ENCODE peak calls at places on chromosomes 4 and X, in four cellular contexts. One of them, this sample, is unnamed.
A peak's percentile ranks its signal among the peaks of the same experiment; 100 is the strongest.

GRCh38 chr4:81471361-81472248 is at the start of gene RASGEF1B:
- DNase-seq in PC-3: peak; percentile 74
- DNase-seq in IMR-90: peak; percentile 62
- DNase-seq in mesendoderm: peak; percentile 84
- DNase-seq in this sample: peak; percentile 83

GRCh38 chr4:137422666-137423065 is 109.6 kb downstream of the PCDH18 start:
- DNase-seq in PC-3: no peak
- DNase-seq in IMR-90: no peak
- DNase-seq in mesendoderm: no peak
- DNase-seq in this sample: no peak

GRCh38 chr4:89514811-89515210 is 207.2 kb upstream of the GPRIN3 start:
- DNase-seq in PC-3: no peak
- DNase-seq in IMR-90: no peak
- DNase-seq in mesendoderm: no peak
- DNase-seq in this sample: no peak

GRCh38 chr4:38925492-38926418 is 58.1 kb downstream of the FAM114A1 start:
- DNase-seq in PC-3: no peak
- DNase-seq in IMR-90: no peak
- DNase-seq in mesendoderm: no peak
- DNase-seq in this sample: no peak

GRCh38 chr4:37836838-37837413 is 10.4 kb downstream of the PGM2 start:
- DNase-seq in PC-3: no peak
- DNase-seq in IMR-90: no peak
- DNase-seq in mesendoderm: no peak
- DNase-seq in this sample: no peak

GRCh38 chr4:187128226-187128625 is 404.6 kb upstream of the FAT1 start:
- DNase-seq in PC-3: peak; percentile 40
- DNase-seq in IMR-90: peak; percentile 41
- DNase-seq in mesendoderm: peak; percentile 48
- DNase-seq in this sample: no peak

GRCh38 chr4:79900182-79900581 is 172.8 kb downstream of the ANTXR2 start:
- DNase-seq in PC-3: no peak
- DNase-seq in IMR-90: no peak
- DNase-seq in mesendoderm: no peak
- DNase-seq in this sample: no peak

GRCh38 chrX:28920554-28920953 is 333.3 kb downstream of the IL1RAPL1 start:
- DNase-seq in PC-3: peak; percentile 30
- DNase-seq in IMR-90: peak; percentile 8
- DNase-seq in mesendoderm: no peak
- DNase-seq in this sample: no peak

GRCh38 chr4:113539408-113539807 is 222.1 kb downstream of the CAMK2D start:
- DNase-seq in PC-3: peak; percentile 23
- DNase-seq in IMR-90: peak; percentile 91
- DNase-seq in mesendoderm: no peak
- DNase-seq in this sample: peak; percentile 50

GRCh38 chr4:177119693-177120092 is 190.0 kb upstream of the NEIL3 start:
- DNase-seq in PC-3: no peak
- DNase-seq in IMR-90: no peak
- DNase-seq in mesendoderm: no peak
- DNase-seq in this sample: no peak

GRCh38 chr4:36043901-36044300 is 200.4 kb downstream of the ARAP2 start:
- DNase-seq in PC-3: no peak
- DNase-seq in IMR-90: no peak
- DNase-seq in mesendoderm: no peak
- DNase-seq in this sample: no peak

GRCh38 chr4:107930821-107931774 is at the start of gene CYP2U1:
- DNase-seq in PC-3: peak; percentile 70
- DNase-seq in IMR-90: peak; percentile 67
- DNase-seq in mesendoderm: peak; percentile 92
- DNase-seq in this sample: peak; percentile 93

GRCh38 chrX:148310402-148311200 is 189.8 kb upstream of the AFF2 start:
- DNase-seq in PC-3: no peak
- DNase-seq in IMR-90: no peak
- DNase-seq in mesendoderm: no peak
- DNase-seq in this sample: no peak

GRCh38 chr4:26462874-26463273 is 27.4 kb downstream of the CCKAR start:
- DNase-seq in PC-3: no peak
- DNase-seq in IMR-90: peak; percentile 71
- DNase-seq in mesendoderm: no peak
- DNase-seq in this sample: no peak

GRCh38 chr4:154622598-154622997 is 10.1 kb upstream of the FGG start:
- DNase-seq in PC-3: peak; percentile 76
- DNase-seq in IMR-90: peak; percentile 48
- DNase-seq in mesendoderm: peak; percentile 61
- DNase-seq in this sample: peak; percentile 72

GRCh38 chrX:21691512-21692018 is 33.4 kb upstream of the KLHL34 start:
- DNase-seq in PC-3: peak; percentile 41
- DNase-seq in IMR-90: no peak
- DNase-seq in mesendoderm: peak; percentile 10
- DNase-seq in this sample: no peak

GRCh38 chr4:3404546-3404945 is 37.2 kb upstream of the HGFAC start:
- DNase-seq in PC-3: no peak
- DNase-seq in IMR-90: no peak
- DNase-seq in mesendoderm: no peak
- DNase-seq in this sample: no peak

GRCh38 chr4:161856711-161857326 is 307.0 kb downstream of the FSTL5 start:
- DNase-seq in PC-3: no peak
- DNase-seq in IMR-90: no peak
- DNase-seq in mesendoderm: no peak
- DNase-seq in this sample: peak; percentile 44

GRCh38 chrX:110188701-110189558 is 129.0 kb downstream of the AMMECR1 start:
- DNase-seq in PC-3: no peak
- DNase-seq in IMR-90: peak; percentile 30
- DNase-seq in mesendoderm: no peak
- DNase-seq in this sample: no peak

GRCh38 chr4:3285558-3286334 is 7.1 kb upstream of the RGS12 start:
- DNase-seq in PC-3: peak; percentile 46
- DNase-seq in IMR-90: peak; percentile 32
- DNase-seq in mesendoderm: peak; percentile 6
- DNase-seq in this sample: peak; percentile 87

GRCh38 chrX:109732319-109732779 is 708 bp downstream of the ACSL4 start:
- DNase-seq in PC-3: peak; percentile 56
- DNase-seq in IMR-90: peak; percentile 59
- DNase-seq in mesendoderm: peak; percentile 26
- DNase-seq in this sample: peak; percentile 58

GRCh38 chrX:22699591-22700091 is 300.1 kb upstream of the DDX53 start:
- DNase-seq in PC-3: peak; percentile 2
- DNase-seq in IMR-90: peak; percentile 90
- DNase-seq in mesendoderm: peak; percentile 18
- DNase-seq in this sample: peak; percentile 88

GRCh38 chrX:140933874-140934655 is 68.3 kb upstream of the SPANXB1 start:
- DNase-seq in PC-3: no peak
- DNase-seq in IMR-90: no peak
- DNase-seq in mesendoderm: no peak
- DNase-seq in this sample: no peak

GRCh38 chrX:119684916-119685224 is 8.1 kb downstream of the SEPTIN6 start:
- DNase-seq in PC-3: no peak
- DNase-seq in IMR-90: no peak
- DNase-seq in mesendoderm: no peak
- DNase-seq in this sample: peak; percentile 19
- H3K9ac ChIP-seq in PC-3: no peak overlapping the region
- H3K9ac ChIP-seq in IMR-90: no peak overlapping the region
- H3K9ac ChIP-seq in mesendoderm: no peak overlapping the region
- H3K9ac ChIP-seq in this sample: no peak overlapping the region

GRCh38 chr4:1168291-1169031 is 3.9 kb downstream of the SPON2 start:
- DNase-seq in PC-3: no peak
- DNase-seq in IMR-90: no peak
- DNase-seq in mesendoderm: no peak
- DNase-seq in this sample: no peak

GRCh38 chr4:1169691-1170096 is 2.7 kb downstream of the SPON2 start:
- DNase-seq in PC-3: no peak
- DNase-seq in IMR-90: no peak
- DNase-seq in mesendoderm: no peak
- DNase-seq in this sample: no peak

GRCh38 chr4:1166509-1167243 is 5.7 kb downstream of the SPON2 start:
- DNase-seq in PC-3: no peak
- DNase-seq in IMR-90: no peak
- DNase-seq in mesendoderm: no peak
- DNase-seq in this sample: no peak

GRCh38 chr4:1169171-1169671 is 3.2 kb downstream of the SPON2 start:
- DNase-seq in PC-3: no peak
- DNase-seq in IMR-90: no peak
- DNase-seq in mesendoderm: no peak
- DNase-seq in this sample: no peak

DNA sequence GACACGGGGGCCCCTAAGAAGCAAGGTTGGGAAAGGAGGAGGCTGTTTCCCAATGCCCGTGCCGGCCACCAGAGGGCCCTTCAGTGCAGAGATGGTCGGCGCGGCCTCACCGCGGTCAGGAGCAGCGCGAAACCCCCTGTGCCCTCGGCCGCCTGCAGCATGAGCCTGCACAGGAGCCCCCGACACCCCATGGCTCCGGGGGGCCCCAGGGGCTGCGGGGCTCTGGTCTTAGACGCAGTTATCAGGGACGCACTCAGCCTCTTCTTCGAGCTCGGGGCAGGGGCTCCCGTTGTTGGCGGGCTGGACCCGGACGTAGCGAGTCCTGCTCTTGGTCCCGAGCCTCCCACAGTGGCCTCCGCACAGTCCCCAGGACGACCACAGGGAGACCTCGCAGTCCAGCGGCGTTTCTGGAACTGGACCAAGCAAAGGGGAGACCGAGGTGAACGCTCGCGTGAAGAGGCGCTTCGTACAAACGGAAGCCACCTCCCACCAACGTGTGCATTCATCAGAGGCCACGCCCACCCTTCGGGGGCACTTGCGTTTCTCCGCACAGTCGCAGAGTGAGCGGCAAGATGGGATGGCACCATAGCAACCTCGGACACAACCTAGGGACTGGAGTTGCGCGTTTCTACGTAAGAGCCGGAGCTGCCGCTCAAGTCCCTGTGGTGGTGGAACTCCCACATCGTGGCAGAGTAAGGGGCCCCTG is 5.0 kb downstream of the SPON2 start:
- DNase-seq in PC-3: peak; percentile 79
- DNase-seq in IMR-90: peak; percentile 79
- DNase-seq in mesendoderm: peak; percentile 91
- DNase-seq in this sample: peak; percentile 92
- H3K36me3 ChIP-seq in PC-3: no peaks in the 10 kb centered on the region
- H3K36me3 ChIP-seq in IMR-90: peaks cover 22% of the 10 kb centered on the region
- H3K36me3 ChIP-seq in mesendoderm: no peaks in the 10 kb centered on the region
- H3K36me3 ChIP-seq in this sample: peaks cover 16% of the 10 kb centered on the region

GRCh38 chr4:16812041-16812440 is 86.4 kb downstream of the LDB2 start:
- DNase-seq in PC-3: no peak
- DNase-seq in IMR-90: no peak
- DNase-seq in mesendoderm: peak; percentile 90
- DNase-seq in this sample: no peak

GRCh38 chr4:16804581-16804980 is 93.9 kb downstream of the LDB2 start:
- DNase-seq in PC-3: no peak
- DNase-seq in IMR-90: no peak
- DNase-seq in mesendoderm: no peak
- DNase-seq in this sample: no peak

GRCh38 chr4:16809064-16809463 is 89.4 kb downstream of the LDB2 start:
- DNase-seq in PC-3: no peak
- DNase-seq in IMR-90: no peak
- DNase-seq in mesendoderm: no peak
- DNase-seq in this sample: no peak
- H3K4me1 ChIP-seq in PC-3: no peaks in the 10 kb centered on the region
- H3K4me1 ChIP-seq in IMR-90: no peaks in the 10 kb centered on the region
- H3K4me1 ChIP-seq in mesendoderm: no peaks in the 10 kb centered on the region
- H3K4me1 ChIP-seq in this sample: no peaks in the 10 kb centered on the region

GRCh38 chr4:5084911-5085475 is 33.7 kb downstream of the STK32B start:
- DNase-seq in PC-3: no peak
- DNase-seq in IMR-90: peak; percentile 15
- DNase-seq in mesendoderm: no peak
- DNase-seq in this sample: peak; percentile 46
- H3K9ac ChIP-seq in PC-3: no peak overlapping the region
- H3K9ac ChIP-seq in IMR-90: no peak overlapping the region
- H3K9ac ChIP-seq in mesendoderm: no peak overlapping the region
- H3K9ac ChIP-seq in this sample: no peak overlapping the region

GRCh38 chr4:128853741-128854140 is 44.2 kb downstream of the JADE1 start:
- DNase-seq in PC-3: no peak
- DNase-seq in IMR-90: peak; percentile 69
- DNase-seq in mesendoderm: peak; percentile 61
- DNase-seq in this sample: no peak

GRCh38 chr4:128855656-128856055 is 46.2 kb downstream of the JADE1 start:
- DNase-seq in PC-3: no peak
- DNase-seq in IMR-90: no peak
- DNase-seq in mesendoderm: no peak
- DNase-seq in this sample: no peak

GRCh38 chr4:128854433-128854832 is 44.9 kb downstream of the JADE1 start:
- DNase-seq in PC-3: no peak
- DNase-seq in IMR-90: peak; percentile 56
- DNase-seq in mesendoderm: no peak
- DNase-seq in this sample: peak; percentile 25

GRCh38 chr4:128858875-128859696 is 49.6 kb downstream of the JADE1 start:
- DNase-seq in PC-3: no peak
- DNase-seq in IMR-90: peak; percentile 91
- DNase-seq in mesendoderm: no peak
- DNase-seq in this sample: peak; percentile 42

DNA sequence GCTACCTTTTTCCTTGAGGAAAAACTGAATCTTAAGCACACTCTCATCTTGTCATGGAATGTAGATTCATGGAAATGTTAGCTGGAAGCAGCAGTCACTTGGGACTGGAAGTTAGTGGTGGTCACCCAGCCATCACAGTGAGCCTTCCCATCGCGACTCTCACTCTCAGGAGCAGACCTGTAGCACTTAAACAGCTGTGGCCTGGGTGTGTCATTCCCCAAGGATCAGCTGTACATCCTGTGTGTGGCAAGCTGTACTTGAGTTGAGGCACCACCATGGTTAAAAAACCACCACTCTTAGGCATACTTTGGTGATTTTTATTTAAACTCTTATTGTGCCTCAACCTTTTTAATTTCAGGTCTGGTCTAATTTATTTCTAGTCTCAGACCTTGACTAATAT is 46.7 kb downstream of the JADE1 start:
- DNase-seq in PC-3: no peak
- DNase-seq in IMR-90: peak; percentile 36
- DNase-seq in mesendoderm: no peak
- DNase-seq in this sample: no peak
- H3K36me3 ChIP-seq in PC-3: peaks cover 4% of the 10 kb centered on the region
- H3K36me3 ChIP-seq in IMR-90: peaks cover 55% of the 10 kb centered on the region
- H3K36me3 ChIP-seq in mesendoderm: peaks cover 21% of the 10 kb centered on the region
- H3K36me3 ChIP-seq in this sample: peaks cover 86% of the 10 kb centered on the region

GRCh38 chr4:156781852-156782251 is 189.7 kb downstream of the PDGFC start:
- DNase-seq in PC-3: peak; percentile 41
- DNase-seq in IMR-90: peak; percentile 40
- DNase-seq in mesendoderm: no peak
- DNase-seq in this sample: no peak
- H3K4me1 ChIP-seq in PC-3: peaks cover 57% of the 10 kb centered on the region
- H3K4me1 ChIP-seq in IMR-90: peaks cover 14% of the 10 kb centered on the region
- H3K4me1 ChIP-seq in mesendoderm: no peaks in the 10 kb centered on the region
- H3K4me1 ChIP-seq in this sample: peaks cover 21% of the 10 kb centered on the region

DNA sequence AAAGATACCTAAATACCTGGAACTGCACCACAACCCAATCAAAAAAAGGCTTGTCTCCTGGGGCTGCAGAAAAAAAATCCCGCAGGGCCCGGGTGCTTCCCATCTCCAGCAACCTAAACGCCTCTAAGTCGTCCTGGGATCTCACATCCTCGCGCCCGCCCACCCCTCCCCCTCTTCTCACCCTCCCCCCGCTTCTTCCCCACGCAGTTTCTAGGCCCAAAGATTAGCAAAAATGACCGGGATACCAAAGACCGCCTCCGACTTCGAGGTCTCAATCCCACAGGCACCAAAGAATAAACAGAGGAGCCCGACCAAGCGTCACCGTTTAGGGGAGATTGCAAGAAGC is 643 bp downstream of the ATRX start:
- DNase-seq in PC-3: peak; percentile 30
- DNase-seq in IMR-90: peak; percentile 8
- DNase-seq in mesendoderm: peak; percentile 59
- DNase-seq in this sample: peak; percentile 32
- H3K9ac ChIP-seq in PC-3: peak overlapping the region; percentile 96
- H3K9ac ChIP-seq in IMR-90: peak overlapping the region; percentile 94
- H3K9ac ChIP-seq in mesendoderm: peak overlapping the region; percentile 69
- H3K9ac ChIP-seq in this sample: peak overlapping the region; percentile 66